ENCODE peak calls at places on chromosomes 16 and 17, in seven cellular contexts. R is esophagus muscularis mucosa, T is endothelial cell of umbilical vein, L is spleen, K is stomach, S is suprapubic skin, G is vagina. N is an unnamed sample.

GRCh38 chr16:85386467-85387170 is 226.5 kb upstream of the GSE1 start:
- DNase-seq in G (no peak), S (no peak), T (no peak), R (no peak), K (no peak), L (peak; percentile 56), N (no peak)

GRCh38 chr17:44005865-44006580 is 1.6 kb downstream of the NAGS start:
- DNase-seq in G (no peak), S (no peak), T (peak; percentile 48), K (peak; percentile 59), R (no peak), L (peak; percentile 89), N (no peak)

GRCh38 chr16:86375370-86375769 is 135.0 kb upstream of the FOXF1 start:
- DNase-seq in R (no peak), G (no peak), K (no peak), T (no peak), L (no peak), S (no peak), N (no peak)

GRCh38 chr17:21511368-21512195 is 135.4 kb downstream of the KCNJ12 start:
- DNase-seq in R (no peak), S (peak; percentile 90), L (peak; percentile 95), G (no peak), T (peak; percentile 87), K (peak; percentile 86), N (peak; percentile 69)

GRCh38 chr16:67284699-67285646 is 5.6 kb downstream of the PLEKHG4 start:
- DNase-seq in G (no peak), L (no peak), R (no peak), T (peak; percentile 13), S (no peak), K (peak; percentile 61), N (peak; percentile 36)

GRCh38 chr17:73888875-73889274 is 244.6 kb upstream of the SDK2 start:
- DNase-seq in K (no peak), S (no peak), R (no peak), L (no peak), G (no peak), T (no peak), N (no peak)

GRCh38 chr16:85390511-85391174 is 222.5 kb upstream of the GSE1 start:
- DNase-seq in T (no peak), L (peak; percentile 77), S (peak; percentile 94), R (peak; percentile 97), K (peak; percentile 62), G (peak; percentile 93), N (peak; percentile 91)

GRCh38 chr16:82093901-82094300 is 58.8 kb downstream of the HSD17B2 start:
- DNase-seq in T (no peak), K (no peak), L (no peak), G (peak; percentile 11), S (no peak), R (peak; percentile 87), N (no peak)

GRCh38 chr17:35540589-35541404 is 3.3 kb upstream of the SLFN12L start:
- DNase-seq in K (peak; percentile 41), S (no peak), G (no peak), L (peak; percentile 89), R (peak; percentile 94), T (peak; percentile 85), N (no peak)

GRCh38 chr17:28391401-28391800 is 14.6 kb downstream of the SLC46A1 start:
- DNase-seq in T (no peak), K (no peak), G (no peak), R (no peak), S (no peak), L (no peak), N (no peak)

GRCh38 chr17:31313982-31314787 is at the start of gene EVI2B:
- DNase-seq in G (no peak), S (no peak), L (no peak), K (no peak), T (peak; percentile 78), R (no peak), N (no peak)

GRCh38 chr16:4653981-4654380 is 29.4 kb downstream of the MGRN1 start:
- DNase-seq in K (peak; percentile 95), T (no peak), G (no peak), S (no peak), R (no peak), L (no peak), N (no peak)

GRCh38 chr17:68509151-68510057 is 2.8 kb upstream of the PRKAR1A start:
- DNase-seq in K (no peak), G (no peak), R (no peak), L (peak; percentile 87), T (peak; percentile 66), S (no peak), N (no peak)

GRCh38 chr16:22318690-22319358 is 21.6 kb downstream of the POLR3E start:
- DNase-seq in T (peak; percentile 41), G (no peak), L (peak; percentile 86), K (peak; percentile 43), S (peak; percentile 78), R (no peak), N (no peak)

GRCh38 chr17:43722269-43722619 is 36.3 kb downstream of the SOST start:
- DNase-seq in S (no peak), K (no peak), L (no peak), R (no peak), T (no peak), G (no peak), N (no peak)

GRCh38 chr16:87350681-87351319 is 32.8 kb downstream of the FBXO31 start:
- DNase-seq in R (no peak), L (no peak), T (no peak), K (no peak), G (no peak), S (no peak), N (no peak)

GRCh38 chr17:60519795-60520194 is 6.2 kb downstream of the APPBP2 start:
- DNase-seq in S (no peak), L (no peak), G (peak; percentile 16), R (peak; percentile 7), T (no peak), K (no peak), N (no peak)

GRCh38 chr17:59439711-59440110 is 108.3 kb downstream of the YPEL2 start:
- DNase-seq in S (no peak), R (no peak), T (peak; percentile 68), L (no peak), G (no peak), K (no peak), N (no peak)

GRCh38 chr16:12119037-12119436 is 142.5 kb downstream of the SNX29 start:
- DNase-seq in G (no peak), S (no peak), L (peak; percentile 1), T (no peak), R (no peak), K (no peak), N (no peak)

DNA sequence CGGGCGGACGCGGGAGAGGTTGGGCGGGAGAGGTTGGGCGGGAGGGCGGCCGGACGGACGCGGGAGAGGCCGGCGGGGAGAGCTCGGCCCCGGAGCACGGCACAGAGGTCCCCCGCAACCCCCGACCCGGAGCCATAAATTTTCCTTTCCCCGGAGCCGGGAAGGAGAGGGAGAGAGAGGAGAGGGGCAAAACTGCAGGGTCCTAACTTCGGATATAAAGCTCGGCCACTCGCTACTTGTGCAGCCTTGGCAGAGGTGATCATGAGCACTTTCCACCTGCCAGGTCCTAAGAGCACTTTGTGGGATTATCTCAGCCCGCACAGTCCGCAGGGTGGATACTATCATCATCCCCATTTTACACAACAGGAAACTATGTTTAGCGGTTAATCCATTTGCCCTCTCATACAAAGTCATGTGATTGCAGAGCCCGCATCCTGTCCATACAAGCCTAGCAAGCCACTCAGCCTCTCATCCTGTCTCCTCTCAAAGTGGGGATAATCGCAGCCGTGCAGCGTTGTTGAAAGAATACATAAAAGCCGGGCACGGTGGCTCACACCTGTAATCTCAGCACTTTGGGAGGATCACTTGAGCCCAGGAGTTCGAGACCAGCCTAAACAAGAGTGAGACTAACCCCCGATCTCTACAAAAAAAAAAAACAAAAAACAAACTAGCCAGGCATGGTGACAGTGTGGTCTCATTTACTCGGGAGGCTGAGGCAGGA is 780 bp upstream of the DCAKD start:
- DNase-seq in G (no peak), L (peak; percentile 85), R (no peak), K (peak; percentile 53), T (peak; percentile 50), S (no peak), N (peak; percentile 19)
- TF ChIP-seq POLR2A in G (peak; percentile 78), L (no peak), R (peak; percentile 45), K (no peak), T (no peak), S (no peak), N (peak; percentile 80)

DNA sequence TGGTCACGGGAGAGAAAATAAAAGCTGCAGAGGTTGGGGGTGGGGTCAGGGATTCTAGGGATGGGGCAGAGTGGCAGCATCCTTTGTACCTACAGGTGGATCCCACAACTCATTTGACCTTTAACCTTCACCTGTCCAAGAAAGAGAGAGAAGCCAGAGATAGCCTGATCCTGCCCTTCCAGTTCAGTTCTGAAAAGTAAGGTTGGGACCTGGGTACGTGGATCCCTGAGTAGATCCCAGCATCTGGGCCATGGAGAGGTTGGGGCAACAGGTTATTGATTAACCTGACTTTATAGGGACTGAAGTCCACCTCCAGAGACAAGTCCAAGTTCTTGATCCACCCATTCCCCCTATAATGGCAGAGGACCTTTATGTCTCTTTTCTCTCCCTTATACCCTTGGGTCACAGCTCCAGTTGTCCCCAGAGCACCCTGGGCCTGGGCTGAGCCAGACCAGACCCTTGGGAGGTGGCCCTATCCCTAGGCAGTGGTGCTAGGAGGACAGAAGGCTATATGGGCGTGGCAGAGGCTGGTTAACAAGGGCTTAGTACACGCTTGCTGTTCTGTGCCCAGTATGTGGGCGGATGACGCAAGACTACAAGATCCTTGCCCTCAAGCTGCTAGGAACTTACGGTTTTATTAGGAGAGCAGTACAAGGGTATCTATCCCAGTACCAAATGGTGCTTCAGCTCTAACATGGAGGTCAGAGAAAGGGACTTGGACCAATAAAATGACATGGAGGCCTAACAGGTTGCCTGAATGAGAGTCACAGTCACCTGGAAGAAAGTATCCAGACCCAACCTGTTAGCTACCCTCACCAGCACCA is 3.3 kb downstream of the CLDN7 start:
- DNase-seq in T (no peak), S (no peak), K (no peak), L (no peak), R (no peak), G (no peak), N (peak; percentile 68)
- TF ChIP-seq POLR2AphosphoS5 in T (no peak), S (no peak), K (no peak), L (no peak), R (no peak), G (peak; percentile 11), N (peak; percentile 85)

GRCh38 chr16:58464916-58465731 is 34.8 kb upstream of the NDRG4 start:
- DNase-seq in S (no peak), L (peak; percentile 54), R (no peak), G (no peak), K (no peak), T (peak; percentile 66), N (no peak)
- H3K27me3 ChIP-seq in S (peaks cover 53% of the 10 kb centered on the region), L (peaks cover 58% of the 10 kb centered on the region), R (peaks cover 77% of the 10 kb centered on the region), G (no peaks in the 10 kb centered on the region), K (peaks cover 69% of the 10 kb centered on the region), T (peaks cover 15% of the 10 kb centered on the region), N (peaks cover 21% of the 10 kb centered on the region)

GRCh38 chr17:78934681-78935418 is 9.7 kb upstream of the TIMP2 start:
- DNase-seq in S (no peak), G (no peak), T (no peak), L (no peak), R (no peak), K (no peak), N (no peak)

GRCh38 chr17:78933025-78933958 is 8.1 kb upstream of the TIMP2 start:
- DNase-seq in L (no peak), K (peak; percentile 64), R (no peak), S (no peak), T (peak; percentile 95), G (no peak), N (no peak)

GRCh38 chr17:78937561-78937960 is 12.4 kb upstream of the TIMP2 start:
- DNase-seq in G (no peak), R (no peak), S (no peak), T (no peak), K (no peak), L (no peak), N (no peak)

GRCh38 chr17:78935419-78936323 is 10.5 kb upstream of the TIMP2 start:
- DNase-seq in T (peak; percentile 59), G (peak; percentile 96), K (peak; percentile 41), L (no peak), R (no peak), S (peak; percentile 91), N (no peak)

GRCh38 chr17:78933959-78934568 is 8.9 kb upstream of the TIMP2 start:
- DNase-seq in K (peak; percentile 96), T (peak; percentile 96), R (peak; percentile 99), S (peak; percentile 97), G (peak; percentile 99), L (peak; percentile 86), N (peak; percentile 98)
- TF ChIP-seq POLR2A in K (no peak), T (peak; percentile 55), R (no peak), S (no peak), G (no peak), L (no peak), N (peak; percentile 47)